ENCODE peak calls at places on chromosomes 7 and 10, in four cellular contexts. M is heart left ventricle, R is spleen, N is K562. A is an unnamed sample.

GRCh38 chr7:157528785-157529341 is 192.1 kb downstream of the DNAJB6 start:
- DNase-seq in M (no peak), R (peak), N (no peak), A (no peak)

GRCh38 chr7:20798081-20798693 is 11.5 kb upstream of the SP8 start:
- DNase-seq in M (peak), R (peak), N (peak), A (peak)

GRCh38 chr10:52649471-52649870 is 123.1 kb downstream of the MBL2 start:
- DNase-seq in M (no peak), R (no peak), N (no peak), A (no peak)

GRCh38 chr7:149883452-149883861 is 9.7 kb downstream of the ATP6V0E2 start:
- DNase-seq in M (no peak), R (no peak), N (peak), A (peak)

GRCh38 chr7:119377-120163 is 72.8 kb upstream of the FAM20C start:
- DNase-seq in M (peak), R (no peak), N (no peak), A (no peak)

GRCh38 chr7:40232242-40232929 is 97.6 kb downstream of the SUGCT start:
- DNase-seq in M (no peak), R (no peak), N (peak), A (peak)

GRCh38 chr7:33050425-33051318 is 11.9 kb downstream of the NT5C3A start:
- DNase-seq in M (no peak), R (no peak), N (peak), A (no peak)

GRCh38 chr7:47640215-47640739 is 58.4 kb upstream of the TNS3 start:
- DNase-seq in M (no peak), R (no peak), N (no peak), A (no peak)

GRCh38 chr10:99694171-99694570 is 34.9 kb downstream of the ENTPD7 start:
- DNase-seq in M (no peak), R (no peak), N (no peak), A (no peak)

GRCh38 chr10:123885406-123886164 is 6.0 kb downstream of the CPXM2 start:
- DNase-seq in M (no peak), R (no peak), N (no peak), A (no peak)

GRCh38 chr7:52114509-52114908 is 797.9 kb upstream of the COBL start:
- DNase-seq in M (no peak), R (no peak), N (no peak), A (no peak)

GRCh38 chr10:79492839-79493238 is 19.5 kb upstream of the EIF5AL1 start:
- DNase-seq in M (no peak), R (no peak), N (no peak), A (no peak)

GRCh38 chr10:47253651-47254375 is 46.2 kb upstream of the GDF10 start:
- DNase-seq in M (peak), R (no peak), N (no peak), A (peak)

GRCh38 chr7:151251328-151251925 is 2.9 kb upstream of the SMARCD3 start:
- DNase-seq in M (no peak), R (no peak), N (peak), A (peak)

GRCh38 chr7:80781561-80781979 is 137.3 kb downstream of the SEMA3C start:
- DNase-seq in M (no peak), R (no peak), N (no peak), A (no peak)

GRCh38 chr7:50315739-50316671 is 11.5 kb downstream of the IKZF1 start:
- DNase-seq in M (no peak), R (no peak), N (no peak), A (no peak)

GRCh38 chr7:151454306-151454705 is 14.4 kb upstream of the CRYGN start:
- DNase-seq in M (no peak), R (peak), N (no peak), A (no peak)

GRCh38 chr10:68600041-68600778 is 40.1 kb downstream of the TET1 start:
- DNase-seq in M (peak), R (peak), N (peak), A (peak)

GRCh38 chr7:52826515-52826914 is 208.9 kb upstream of the POM121L12 start:
- DNase-seq in M (no peak), R (no peak), N (no peak), A (no peak)

GRCh38 chr10:112429654-112430230 is 17.0 kb downstream of the ZDHHC6 start:
- DNase-seq in M (no peak), R (peak), N (no peak), A (no peak)

GRCh38 chr10:91309711-91310110 is 89.2 kb downstream of the PCGF5 start:
- DNase-seq in M (no peak), R (no peak), N (no peak), A (no peak)

GRCh38 chr7:133355325-133355708 is 102.4 kb downstream of the EXOC4 start:
- DNase-seq in M (no peak), R (no peak), N (peak), A (no peak)

GRCh38 chr7:130356121-130356759 is 11.6 kb downstream of the CPA5 start:
- DNase-seq in M (no peak), R (no peak), N (no peak), A (peak)

GRCh38 chr7:4712371-4713182 is 30.5 kb downstream of the FOXK1 start:
- DNase-seq in M (no peak), R (no peak), N (peak), A (no peak)

GRCh38 chr10:29427667-29428066 is 138.8 kb downstream of the LYZL1 start:
- DNase-seq in M (no peak), R (no peak), N (no peak), A (no peak)

GRCh38 chr7:130063036-130063435 is 7.3 kb upstream of the KLHDC10 start:
- DNase-seq in M (no peak), R (peak), N (peak), A (peak)

DNA sequence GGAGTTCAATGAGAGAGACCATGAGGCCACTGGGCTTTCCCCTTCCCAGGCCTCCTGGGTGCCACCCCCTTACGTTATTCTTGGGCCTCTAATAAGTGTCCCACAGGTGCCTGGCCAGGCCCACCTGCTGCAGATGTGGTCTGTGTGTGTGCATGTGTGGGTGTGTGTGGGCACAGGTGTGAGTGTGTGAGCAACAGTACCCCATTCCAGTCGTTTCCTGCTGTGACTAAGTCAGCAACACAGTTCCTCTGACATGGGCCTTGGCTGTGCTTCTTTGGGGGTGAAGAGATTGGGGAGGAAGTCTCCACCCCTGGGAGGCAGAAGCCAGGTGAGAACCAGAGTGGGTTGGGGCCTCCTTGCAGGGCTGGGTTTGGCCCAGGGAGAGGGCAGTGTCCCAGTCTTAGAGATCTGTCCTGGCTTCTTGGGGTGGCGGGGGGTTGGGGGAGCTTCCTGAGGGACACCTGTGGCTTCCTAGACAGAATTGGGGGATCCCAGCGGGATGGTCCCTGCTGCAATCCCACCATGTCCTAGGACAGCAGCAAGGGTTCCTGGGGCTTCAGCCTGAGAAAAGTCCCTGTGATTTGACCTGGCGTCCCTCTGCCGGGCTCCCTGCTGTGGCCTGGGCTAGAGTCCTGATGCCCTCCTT is 4.1 kb upstream of the PILRB start:
- DNase-seq in M (no peak), R (no peak), N (no peak), A (no peak)
- TF ChIP-seq POLR2A in M (no peak), R (no peak), N (no peak), A (no peak)

GRCh38 chr7:77680266-77680665 is 16.0 kb upstream of the RSBN1L start:
- DNase-seq in M (no peak), R (no peak), N (no peak), A (no peak)
- TF ChIP-seq CTCF in M (no peak), R (no peak), N (no peak), A (no peak)

DNA sequence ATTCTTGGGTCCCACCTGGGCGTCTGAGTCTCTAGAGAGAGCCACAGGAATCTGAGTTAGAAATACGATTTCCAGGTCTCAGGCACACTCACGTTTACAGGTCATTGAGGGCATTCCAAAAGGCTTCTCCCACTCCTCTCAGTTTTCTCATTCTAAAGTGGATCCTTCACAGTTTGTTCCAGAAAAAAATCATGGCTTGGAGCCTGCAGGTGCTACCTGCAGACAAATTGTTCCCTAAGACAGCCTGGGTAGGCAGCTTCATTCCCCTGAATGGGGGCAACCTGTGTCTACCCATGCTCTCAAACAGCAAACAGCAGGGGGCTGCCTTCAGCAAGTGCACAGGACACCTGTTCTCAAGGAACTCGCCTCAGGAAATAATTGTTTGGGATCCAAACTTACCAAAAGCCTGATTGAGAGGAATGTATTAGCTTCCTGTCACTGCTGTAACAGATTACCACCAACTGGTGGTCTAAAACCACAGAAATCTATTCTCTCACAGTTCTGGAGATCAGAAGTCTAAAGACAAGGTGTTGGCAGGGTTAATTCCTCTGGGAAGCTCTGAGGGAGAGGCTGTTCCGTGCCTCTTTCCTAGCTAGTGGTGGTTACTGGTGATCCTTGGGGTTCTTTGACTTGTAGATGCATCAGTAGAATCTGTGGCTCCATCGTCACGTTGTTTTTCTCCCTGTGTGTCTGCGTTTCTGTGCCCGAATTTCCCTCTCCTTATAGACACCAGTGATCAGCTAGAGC is 117.2 kb downstream of the RAB11FIP2 start:
- DNase-seq in M (no peak), R (no peak), N (no peak), A (no peak)
- TF ChIP-seq POLR2A in M (no peak), R (no peak), N (no peak), A (no peak)

DNA sequence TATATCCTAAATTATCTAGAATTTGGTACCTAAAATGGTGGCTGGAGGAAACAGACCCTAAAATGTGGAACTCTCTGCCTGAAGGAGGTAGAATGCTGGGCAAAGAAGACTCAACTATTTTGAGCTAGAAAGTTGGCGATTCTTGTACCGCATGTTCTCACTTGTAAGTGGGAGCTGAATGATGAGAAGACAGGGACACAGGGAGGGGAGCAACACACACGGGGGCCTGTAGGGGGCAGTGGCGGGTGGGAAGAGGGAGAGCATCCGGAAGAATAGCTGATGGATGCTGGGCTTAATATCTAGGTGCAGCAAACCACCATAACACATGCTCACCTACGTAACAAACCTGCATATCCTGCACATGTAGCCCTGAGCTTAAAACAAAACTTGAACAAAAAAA is 250.6 kb downstream of the CALN1 start:
- DNase-seq in M (no peak), R (no peak), N (peak), A (no peak)
- TF ChIP-seq CTCF in M (no peak), R (no peak), N (peak), A (no peak)